ENCODE peak calls at places on chromosomes 4 and X, in seven cellular contexts. V is tibial nerve, Q is astrocyte, G is HCT116, J is Peyer's patch, F is IMR-90, X is HepG2. K is an unnamed sample.

GRCh38 chr4:26076000-26076587 is 162.1 kb downstream of the SMIM20 start:
- DNase-seq in J (no peak), F (peak; percentile 81), V (no peak), G (no peak), Q (peak; percentile 33), X (no peak), K (no peak)

GRCh38 chrX:56763556-56764152 is 34.6 kb downstream of the NBDY start:
- DNase-seq in X (peak; percentile 15), Q (peak; percentile 16), V (no peak), J (peak; percentile 92), G (no peak), F (peak; percentile 75), K (peak; percentile 75)

GRCh38 chrX:19949340-19949739 is 41.5 kb downstream of the BCLAF3 start:
- DNase-seq in V (no peak), X (no peak), Q (no peak), G (no peak), J (no peak), F (no peak), K (no peak)

GRCh38 chr4:165537028-165537648 is 158.3 kb downstream of the CPE start:
- DNase-seq in Q (peak; percentile 12), V (no peak), X (peak; percentile 40), G (peak; percentile 51), J (no peak), F (peak; percentile 39), K (no peak)

GRCh38 chr4:141560056-141560455 is 76.3 kb upstream of the IL15 start:
- DNase-seq in X (no peak), J (no peak), F (peak; percentile 52), Q (no peak), G (no peak), V (no peak), K (no peak)

GRCh38 chrX:5876984-5877655 is 351.5 kb downstream of the NLGN4X start:
- DNase-seq in Q (no peak), J (no peak), V (no peak), G (no peak), X (peak; percentile 0), F (no peak), K (peak; percentile 2)

GRCh38 chr4:122758033-122758432 is 25.5 kb downstream of the BBS12 start:
- DNase-seq in G (peak; percentile 28), F (peak; percentile 51), J (peak; percentile 73), X (no peak), Q (no peak), V (no peak), K (no peak)

GRCh38 chr4:110619401-110620247 is 3.3 kb downstream of the PITX2 start:
- DNase-seq in J (no peak), F (no peak), X (no peak), G (no peak), V (no peak), Q (no peak), K (no peak)

GRCh38 chr4:2802618-2803531 is 10.0 kb downstream of the SH3BP2 start:
- DNase-seq in J (peak; percentile 47), X (no peak), V (no peak), Q (no peak), F (no peak), G (no peak), K (no peak)

GRCh38 chrX:132390817-132391216 is 98.0 kb downstream of the MBNL3 start:
- DNase-seq in G (no peak), V (no peak), J (no peak), F (no peak), Q (no peak), X (no peak), K (no peak)

GRCh38 chr4:145511913-145512522 is 30.4 kb downstream of the SMAD1 start:
- DNase-seq in J (no peak), X (no peak), G (peak; percentile 29), F (peak; percentile 35), V (no peak), Q (peak; percentile 34), K (no peak)

GRCh38 chr4:160352637-160353036 is 1249.8 kb downstream of the RAPGEF2 start:
- DNase-seq in J (no peak), X (no peak), Q (no peak), F (no peak), V (no peak), G (no peak), K (no peak)
- TF ChIP-seq CTCF in J (no peak), X (no peak), Q (no peak), F (no peak), V (no peak), G (no peak), K (no peak)

GRCh38 chrX:40931921-40932320 is 153.3 kb upstream of the USP9X start:
- DNase-seq in J (no peak), G (no peak), V (no peak), F (no peak), Q (no peak), X (no peak), K (no peak)
- TF ChIP-seq CTCF in J (no peak), G (no peak), V (no peak), F (no peak), Q (no peak), X (no peak), K (no peak)

DNA sequence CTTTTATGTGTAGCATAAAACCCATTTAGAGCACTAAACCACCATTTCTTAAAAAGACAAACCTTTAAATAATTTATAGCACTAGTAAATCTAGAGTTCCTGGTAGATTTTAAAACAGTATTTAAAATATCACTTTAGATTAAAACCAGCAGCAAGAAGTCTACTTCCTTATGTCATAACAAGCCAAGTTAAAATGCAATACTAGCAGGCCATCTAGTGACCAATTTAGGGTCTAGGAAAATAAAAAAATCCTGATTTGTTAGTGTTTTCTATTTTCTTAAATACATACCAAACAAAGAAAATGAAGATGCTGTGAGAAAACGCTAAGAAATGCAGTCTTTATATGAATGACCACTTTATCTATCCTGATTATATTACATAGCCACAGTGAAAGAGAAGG is 53.9 kb downstream of the PAPSS1 start:
- DNase-seq in F (peak; percentile 55), G (no peak), X (peak; percentile 10), Q (peak; percentile 16), V (no peak), J (no peak), K (no peak)
- TF ChIP-seq CTCF in F (peak; percentile 66), G (peak; percentile 14), X (peak; percentile 46), Q (peak; percentile 18), V (peak; percentile 26), J (peak; percentile 27), K (no peak)

DNA sequence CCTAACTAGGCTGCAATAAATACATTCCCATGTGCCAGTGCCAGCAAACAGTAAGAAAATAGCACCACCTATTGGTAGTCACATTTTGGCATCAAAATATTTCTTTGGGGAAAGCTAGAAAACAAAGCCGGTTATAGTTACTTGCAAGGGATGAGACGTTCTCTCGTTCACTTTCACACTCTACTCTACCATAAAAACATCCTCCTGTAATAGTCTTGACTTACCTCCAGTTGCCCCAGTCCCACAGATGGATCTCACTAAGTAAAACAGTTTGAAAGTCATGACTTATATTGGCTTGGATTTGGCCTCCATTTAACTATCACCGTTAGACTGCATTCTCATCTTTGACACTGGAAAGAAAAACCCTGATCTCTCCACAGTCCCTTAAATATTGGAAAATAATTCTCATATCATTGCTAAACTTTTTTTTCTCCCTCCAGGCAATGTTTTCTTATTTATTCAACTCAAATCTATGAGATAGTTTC is 9.7 kb downstream of the BMP3 start:
- DNase-seq in Q (peak; percentile 6), J (no peak), G (no peak), V (no peak), F (peak; percentile 35), X (no peak), K (no peak)
- TF ChIP-seq CTCF in Q (peak; percentile 87), J (peak; percentile 74), G (peak; percentile 53), V (peak; percentile 49), F (peak; percentile 81), X (peak; percentile 64), K (peak; percentile 30)

DNA sequence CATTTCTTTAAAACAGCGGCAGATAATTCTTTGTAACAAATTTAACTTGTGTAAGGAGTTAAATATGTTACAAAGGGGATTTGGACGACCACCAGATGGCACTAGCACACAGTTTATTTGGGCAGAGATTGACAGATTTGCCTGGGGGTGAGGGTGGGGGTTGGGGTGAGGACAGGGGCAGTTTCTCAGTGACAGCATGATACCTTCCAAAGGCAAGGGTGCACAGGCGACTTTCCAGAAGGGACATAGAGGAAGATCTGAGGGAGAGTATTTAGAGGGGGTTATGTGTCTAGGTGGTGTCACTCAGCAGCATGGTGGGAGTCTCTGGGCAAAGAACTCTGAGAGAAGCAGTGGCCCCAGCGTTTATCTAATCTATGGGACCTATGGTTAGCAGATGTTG is 9.6 kb upstream of the TMA16 start:
- DNase-seq in Q (peak; percentile 10), V (no peak), J (peak; percentile 72), G (peak; percentile 50), X (peak; percentile 41), F (peak; percentile 51), K (peak; percentile 23)
- TF ChIP-seq CTCF in Q (peak; percentile 55), V (peak; percentile 53), J (peak; percentile 46), G (peak; percentile 61), X (peak; percentile 76), F (peak; percentile 65), K (peak; percentile 19)

GRCh38 chr4:7392438-7393374 is 42.0 kb downstream of the PSAPL1 start:
- DNase-seq in V (peak; percentile 25), J (peak; percentile 43), F (peak; percentile 16), X (no peak), G (no peak), Q (peak; percentile 86), K (no peak)
- TF ChIP-seq CTCF in V (no peak), J (no peak), F (no peak), X (peak; percentile 31), G (no peak), Q (peak; percentile 16), K (no peak)

GRCh38 chrX:107272431-107272921 is 66.1 kb downstream of the DNAAF6 start:
- DNase-seq in V (no peak), G (no peak), Q (no peak), X (no peak), J (no peak), F (no peak), K (no peak)
- TF ChIP-seq CTCF in V (no peak), G (no peak), Q (no peak), X (peak; percentile 63), J (peak; percentile 3), F (no peak), K (no peak)

K was measured in pancreas.